ENCODE peak calls at places on chromosomes 7 and 10, in eight cellular contexts. X is PC-3, N is AG09309, L is aorta, P is kidney epithelial cell, A is fibroblast of lung, Z is stomach, G is cardiac fibroblast. R is an unnamed sample.

GRCh38 chr10:20892011-20892585 is 5.0 kb downstream of the NEBL start:
- DNase-seq in X (no peak), N (no peak), L (no peak), P (no peak), A (peak; percentile 4), Z (no peak), G (peak; percentile 34), R (no peak)

GRCh38 chr7:20826243-20826642 is 39.6 kb upstream of the SP8 start:
- DNase-seq in X (no peak), N (no peak), L (no peak), P (no peak), A (no peak), Z (no peak), G (no peak), R (no peak)

GRCh38 chr10:99981581-99982199 is 28.1 kb downstream of the DNMBP start:
- DNase-seq in X (no peak), N (no peak), L (no peak), P (no peak), A (no peak), Z (no peak), G (no peak), R (no peak)

GRCh38 chr7:139117599-139118233 is 8.2 kb upstream of the ZC3HAV1 start:
- DNase-seq in X (peak; percentile 30), N (no peak), L (no peak), P (no peak), A (no peak), Z (no peak), G (no peak), R (no peak)

GRCh38 chr7:135321556-135321955 is 87.9 kb downstream of the STRA8 start:
- DNase-seq in X (no peak), N (no peak), L (no peak), P (no peak), A (peak; percentile 68), Z (no peak), G (peak; percentile 89), R (no peak)

GRCh38 chr10:70551971-70552422 is 50.5 kb downstream of the PRF1 start:
- DNase-seq in X (no peak), N (peak; percentile 87), L (no peak), P (peak; percentile 67), A (peak; percentile 90), Z (no peak), G (peak; percentile 96), R (peak; percentile 56)

GRCh38 chr7:105621617-105622016 is 40.3 kb upstream of the EFCAB10 start:
- DNase-seq in X (no peak), N (peak; percentile 7), L (peak; percentile 58), P (no peak), A (peak; percentile 57), Z (no peak), G (peak; percentile 74), R (no peak)

GRCh38 chr10:17787087-17787942 is 21.8 kb upstream of the MRC1 start:
- DNase-seq in X (peak; percentile 81), N (peak; percentile 88), L (no peak), P (peak; percentile 95), A (peak; percentile 98), Z (no peak), G (peak; percentile 90), R (peak; percentile 95)

GRCh38 chr7:46544396-46545008 is 623.4 kb upstream of the IGFBP3 start:
- DNase-seq in X (peak; percentile 76), N (no peak), L (no peak), P (peak; percentile 63), A (peak; percentile 83), Z (no peak), G (peak; percentile 86), R (no peak)

GRCh38 chr7:44081266-44081748 is 1.0 kb downstream of the POLM start:
- DNase-seq in X (no peak), N (no peak), L (no peak), P (no peak), A (no peak), Z (no peak), G (no peak), R (no peak)

GRCh38 chr7:127039541-127039940 is 213.2 kb downstream of the GRM8 start:
- DNase-seq in X (no peak), N (no peak), L (no peak), P (no peak), A (no peak), Z (no peak), G (no peak), R (no peak)

GRCh38 chr10:24824124-24824523 is 100.4 kb upstream of the ARHGAP21 start:
- DNase-seq in X (peak; percentile 78), N (no peak), L (no peak), P (no peak), A (no peak), Z (no peak), G (no peak), R (no peak)

GRCh38 chr7:121428857-121429489 is 32.9 kb upstream of the FAM3C start:
- DNase-seq in X (no peak), N (peak; percentile 2), L (no peak), P (peak; percentile 77), A (peak; percentile 71), Z (no peak), G (peak; percentile 64), R (peak; percentile 80)

GRCh38 chr10:118667732-118668131 is 72.3 kb upstream of the PRLHR start:
- DNase-seq in X (no peak), N (no peak), L (no peak), P (no peak), A (no peak), Z (no peak), G (no peak), R (no peak)
- H3K4me3 ChIP-seq in X (no peak overlapping the region), N (no peak overlapping the region), L (no peak overlapping the region), P (no peak overlapping the region), A (no peak overlapping the region), Z (no peak overlapping the region), G (no peak overlapping the region), R (no peak overlapping the region)

GRCh38 chr10:91140995-91141549 is 79.4 kb upstream of the PCGF5 start:
- DNase-seq in X (no peak), N (no peak), L (no peak), P (no peak), A (no peak), Z (no peak), G (no peak), R (no peak)

GRCh38 chr10:91137822-91138221 is 82.6 kb upstream of the PCGF5 start:
- DNase-seq in X (no peak), N (no peak), L (no peak), P (no peak), A (no peak), Z (no peak), G (no peak), R (no peak)

GRCh38 chr10:91137011-91137643 is 83.3 kb upstream of the PCGF5 start:
- DNase-seq in X (no peak), N (no peak), L (no peak), P (no peak), A (no peak), Z (no peak), G (no peak), R (no peak)

DNA sequence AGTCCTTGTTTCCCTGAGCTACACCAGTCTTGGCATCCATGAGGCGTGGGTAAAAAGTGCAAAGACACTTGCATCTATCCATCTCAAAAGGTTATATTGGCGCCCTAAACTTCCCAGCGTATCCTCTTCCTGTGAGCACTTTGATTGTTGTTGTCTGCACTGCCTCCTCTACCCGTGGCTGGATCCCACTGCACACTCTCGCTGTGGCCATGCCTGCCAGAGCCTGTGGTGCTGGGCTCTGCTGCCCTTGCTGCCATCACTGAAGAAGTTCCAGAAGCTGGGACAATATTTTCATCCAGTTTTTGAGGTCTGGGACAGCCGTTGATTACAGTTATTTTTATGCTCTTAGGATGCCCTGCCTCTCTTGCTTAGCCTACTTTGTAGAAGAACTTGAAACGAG is 85.3 kb upstream of the PCGF5 start:
- DNase-seq in X (no peak), N (no peak), L (no peak), P (no peak), A (no peak), Z (no peak), G (no peak), R (no peak)
- H3K4me3 ChIP-seq in X (no peak overlapping the region), N (no peak overlapping the region), L (no peak overlapping the region), P (no peak overlapping the region), A (no peak overlapping the region), Z (no peak overlapping the region), G (no peak overlapping the region), R (no peak overlapping the region)

GRCh38 chr7:25862993-25863726 is 288.8 kb upstream of the NFE2L3 start:
- DNase-seq in X (no peak), N (no peak), L (no peak), P (no peak), A (no peak), Z (no peak), G (no peak), R (no peak)

GRCh38 chr7:25861704-25862253 is 290.2 kb upstream of the NFE2L3 start:
- DNase-seq in X (no peak), N (no peak), L (no peak), P (no peak), A (no peak), Z (no peak), G (no peak), R (no peak)

GRCh38 chr7:25863727-25864116 is 288.3 kb upstream of the NFE2L3 start:
- DNase-seq in X (no peak), N (no peak), L (no peak), P (no peak), A (no peak), Z (no peak), G (no peak), R (no peak)

GRCh38 chr7:25860882-25861228 is 291.1 kb upstream of the NFE2L3 start:
- DNase-seq in X (no peak), N (no peak), L (no peak), P (no peak), A (no peak), Z (no peak), G (no peak), R (no peak)

DNA sequence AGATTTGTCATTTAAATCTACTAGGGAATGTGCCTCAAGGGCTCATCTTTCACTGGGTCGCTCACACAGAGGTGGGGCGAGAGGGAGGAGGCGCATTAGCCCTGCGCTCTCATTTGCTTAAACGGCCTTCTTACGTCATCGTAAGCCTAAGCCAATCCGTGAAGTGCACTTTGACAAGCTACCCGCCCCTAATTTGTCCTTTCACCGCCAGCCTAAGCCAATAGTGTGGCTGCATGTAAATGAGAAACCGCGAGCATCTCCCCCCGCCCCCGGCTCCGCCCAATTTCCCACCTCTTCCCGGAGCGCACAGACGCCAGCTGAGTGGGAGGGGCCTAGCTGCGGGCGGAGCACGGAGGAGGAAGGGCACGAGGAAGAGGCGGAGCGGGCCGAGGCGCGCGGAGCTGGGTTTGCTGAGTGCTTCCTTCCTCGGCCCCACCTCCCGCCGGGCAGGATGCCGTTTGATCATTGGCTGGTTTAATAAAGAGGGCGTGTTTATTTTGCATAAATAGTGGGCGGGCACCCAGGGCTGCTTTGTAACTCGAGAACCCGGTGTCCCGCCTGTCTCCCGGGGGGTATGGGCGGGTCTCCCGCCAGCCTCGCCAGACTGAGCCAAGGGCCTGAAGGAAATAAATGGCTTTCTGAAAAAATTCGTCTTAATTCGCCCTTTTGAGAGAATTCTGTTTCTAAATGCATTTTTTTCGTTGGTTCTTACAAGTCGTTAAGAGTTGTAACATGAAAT is 289.6 kb upstream of the NFE2L3 start:
- DNase-seq in X (peak; percentile 98), N (peak; percentile 100), L (peak; percentile 95), P (peak; percentile 100), A (peak; percentile 99), Z (peak; percentile 71), G (peak; percentile 100), R (peak; percentile 100)
- H3K4me3 ChIP-seq in X (peak overlapping the region; percentile 63), N (no peak overlapping the region), L (no peak overlapping the region), P (no peak overlapping the region), A (no peak overlapping the region), Z (peak overlapping the region; percentile 37), G (peak overlapping the region; percentile 32), R (peak overlapping the region; percentile 53)

DNA sequence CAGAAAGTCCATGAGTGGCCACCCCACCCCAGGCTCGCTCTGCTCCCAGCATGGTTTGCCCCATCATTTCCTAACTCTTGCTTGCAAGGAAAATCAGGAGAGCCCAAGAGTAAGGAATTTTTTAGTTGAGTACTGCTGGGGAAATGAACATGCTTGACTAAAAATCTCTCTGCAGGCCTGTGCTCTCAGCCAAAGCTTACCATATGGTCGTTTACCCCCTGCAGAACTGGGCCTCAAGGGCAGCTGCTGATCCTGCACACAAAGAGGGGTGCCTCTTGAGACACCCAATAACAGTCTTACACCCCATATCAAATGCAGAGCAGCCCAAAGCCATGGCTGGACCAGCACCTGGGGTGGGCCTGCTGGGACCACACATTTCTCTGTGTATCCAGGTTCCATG is 183.2 kb downstream of the CXCL12 start:
- DNase-seq in X (no peak), N (no peak), L (no peak), P (no peak), A (no peak), Z (no peak), G (no peak), R (no peak)
- H3K4me3 ChIP-seq in X (no peak overlapping the region), N (no peak overlapping the region), L (no peak overlapping the region), P (no peak overlapping the region), A (no peak overlapping the region), Z (no peak overlapping the region), G (no peak overlapping the region), R (no peak overlapping the region)

R was measured in epithelial cell of proximal tubule.